ENCODE peak calls at places on chromosomes 3 and 15, in seven cellular contexts. One of them, this sample, is unnamed.

GRCh38 chr15:75945953-75946352 is 42.3 kb downstream of the FBXO22 start:
- DNase-seq in left lung: no peak
- DNase-seq in heart left ventricle: no peak
- DNase-seq in cardiac muscle cell: no peak
- DNase-seq in neural progenitor cell: no peak
- DNase-seq in CD8-positive, alpha-beta memory T cell: no peak
- DNase-seq in HepG2: no peak
- DNase-seq in this sample: no peak

GRCh38 chr3:197137741-197138140 is 108.1 kb upstream of the MELTF start:
- DNase-seq in left lung: peak; percentile 60
- DNase-seq in heart left ventricle: peak; percentile 26
- DNase-seq in cardiac muscle cell: no peak
- DNase-seq in neural progenitor cell: no peak
- DNase-seq in CD8-positive, alpha-beta memory T cell: no peak
- DNase-seq in HepG2: no peak
- DNase-seq in this sample: no peak

GRCh38 chr3:151925876-151926275 is 52.4 kb downstream of the SUCNR1 start:
- DNase-seq in left lung: no peak
- DNase-seq in heart left ventricle: no peak
- DNase-seq in cardiac muscle cell: no peak
- DNase-seq in neural progenitor cell: peak; percentile 17
- DNase-seq in CD8-positive, alpha-beta memory T cell: no peak
- DNase-seq in HepG2: no peak
- DNase-seq in this sample: no peak

GRCh38 chr3:171809513-171810277 is 588 bp downstream of the PLD1 start:
- DNase-seq in left lung: peak; percentile 93
- DNase-seq in heart left ventricle: no peak
- DNase-seq in cardiac muscle cell: peak; percentile 87
- DNase-seq in neural progenitor cell: peak; percentile 73
- DNase-seq in CD8-positive, alpha-beta memory T cell: peak; percentile 48
- DNase-seq in HepG2: peak; percentile 70
- DNase-seq in this sample: peak; percentile 85

GRCh38 chr3:97817965-97818364 is 3.8 kb upstream of the CRYBG3 start:
- DNase-seq in left lung: no peak
- DNase-seq in heart left ventricle: no peak
- DNase-seq in cardiac muscle cell: no peak
- DNase-seq in neural progenitor cell: no peak
- DNase-seq in CD8-positive, alpha-beta memory T cell: no peak
- DNase-seq in HepG2: no peak
- DNase-seq in this sample: no peak

GRCh38 chr3:6532101-6532500 is 328.8 kb upstream of the GRM7 start:
- DNase-seq in left lung: no peak
- DNase-seq in heart left ventricle: no peak
- DNase-seq in cardiac muscle cell: no peak
- DNase-seq in neural progenitor cell: no peak
- DNase-seq in CD8-positive, alpha-beta memory T cell: no peak
- DNase-seq in HepG2: no peak
- DNase-seq in this sample: no peak

GRCh38 chr3:2166552-2166951 is 67.9 kb downstream of the CNTN4 start:
- DNase-seq in left lung: no peak
- DNase-seq in heart left ventricle: no peak
- DNase-seq in cardiac muscle cell: peak; percentile 45
- DNase-seq in neural progenitor cell: peak; percentile 36
- DNase-seq in CD8-positive, alpha-beta memory T cell: no peak
- DNase-seq in HepG2: no peak
- DNase-seq in this sample: no peak

GRCh38 chr3:128491071-128491899 is 1.7 kb downstream of the GATA2 start:
- DNase-seq in left lung: no peak
- DNase-seq in heart left ventricle: peak; percentile 16
- DNase-seq in cardiac muscle cell: no peak
- DNase-seq in neural progenitor cell: peak; percentile 57
- DNase-seq in CD8-positive, alpha-beta memory T cell: no peak
- DNase-seq in HepG2: no peak
- DNase-seq in this sample: peak; percentile 53

GRCh38 chr3:159740054-159740453 is 248.6 kb upstream of the IL12A start:
- DNase-seq in left lung: no peak
- DNase-seq in heart left ventricle: no peak
- DNase-seq in cardiac muscle cell: no peak
- DNase-seq in neural progenitor cell: no peak
- DNase-seq in CD8-positive, alpha-beta memory T cell: no peak
- DNase-seq in HepG2: no peak
- DNase-seq in this sample: no peak

GRCh38 chr3:148711981-148712666 is 14.4 kb downstream of the AGTR1 start:
- DNase-seq in left lung: no peak
- DNase-seq in heart left ventricle: no peak
- DNase-seq in cardiac muscle cell: no peak
- DNase-seq in neural progenitor cell: no peak
- DNase-seq in CD8-positive, alpha-beta memory T cell: no peak
- DNase-seq in HepG2: peak; percentile 14
- DNase-seq in this sample: no peak

GRCh38 chr3:120160050-120160449 is 65.8 kb upstream of the GSK3B start:
- DNase-seq in left lung: no peak
- DNase-seq in heart left ventricle: no peak
- DNase-seq in cardiac muscle cell: no peak
- DNase-seq in neural progenitor cell: no peak
- DNase-seq in CD8-positive, alpha-beta memory T cell: no peak
- DNase-seq in HepG2: no peak
- DNase-seq in this sample: peak; percentile 78

GRCh38 chr3:49135499-49135898 is 2.6 kb upstream of the LAMB2 start:
- DNase-seq in left lung: no peak
- DNase-seq in heart left ventricle: no peak
- DNase-seq in cardiac muscle cell: no peak
- DNase-seq in neural progenitor cell: no peak
- DNase-seq in CD8-positive, alpha-beta memory T cell: no peak
- DNase-seq in HepG2: no peak
- DNase-seq in this sample: no peak

GRCh38 chr15:34119291-34119690 is 17.4 kb downstream of the PGBD4 start:
- DNase-seq in left lung: no peak
- DNase-seq in heart left ventricle: no peak
- DNase-seq in cardiac muscle cell: no peak
- DNase-seq in neural progenitor cell: no peak
- DNase-seq in CD8-positive, alpha-beta memory T cell: no peak
- DNase-seq in HepG2: no peak
- DNase-seq in this sample: no peak

GRCh38 chr15:31360843-31361763 is 34.5 kb downstream of the KLF13 start:
- DNase-seq in left lung: peak; percentile 87
- DNase-seq in heart left ventricle: peak; percentile 59
- DNase-seq in cardiac muscle cell: no peak
- DNase-seq in neural progenitor cell: peak; percentile 51
- DNase-seq in CD8-positive, alpha-beta memory T cell: peak; percentile 96
- DNase-seq in HepG2: no peak
- DNase-seq in this sample: no peak

GRCh38 chr15:38991126-38991525 is 426.5 kb upstream of the RASGRP1 start:
- DNase-seq in left lung: no peak
- DNase-seq in heart left ventricle: no peak
- DNase-seq in cardiac muscle cell: peak; percentile 55
- DNase-seq in neural progenitor cell: peak; percentile 58
- DNase-seq in CD8-positive, alpha-beta memory T cell: no peak
- DNase-seq in HepG2: peak; percentile 13
- DNase-seq in this sample: no peak

GRCh38 chr15:42548258-42549051 is at the start of the genes HAUS2 and LRRC57:
- DNase-seq in left lung: peak; percentile 99
- DNase-seq in heart left ventricle: peak; percentile 92
- DNase-seq in cardiac muscle cell: peak; percentile 93
- DNase-seq in neural progenitor cell: peak; percentile 97
- DNase-seq in CD8-positive, alpha-beta memory T cell: peak; percentile 84
- DNase-seq in HepG2: peak; percentile 77
- DNase-seq in this sample: peak; percentile 89

GRCh38 chr3:111577798-111578685 is 17.1 kb downstream of the ZBED2 start:
- DNase-seq in left lung: no peak
- DNase-seq in heart left ventricle: no peak
- DNase-seq in cardiac muscle cell: peak; percentile 44
- DNase-seq in neural progenitor cell: peak; percentile 43
- DNase-seq in CD8-positive, alpha-beta memory T cell: peak; percentile 7
- DNase-seq in HepG2: peak; percentile 16
- DNase-seq in this sample: no peak

GRCh38 chr3:40658305-40658704 is 133.5 kb downstream of the ZNF621 start:
- DNase-seq in left lung: no peak
- DNase-seq in heart left ventricle: no peak
- DNase-seq in cardiac muscle cell: no peak
- DNase-seq in neural progenitor cell: no peak
- DNase-seq in CD8-positive, alpha-beta memory T cell: no peak
- DNase-seq in HepG2: no peak
- DNase-seq in this sample: no peak

GRCh38 chr15:77599357-77599756 is 33.4 kb downstream of the LINGO1 start:
- DNase-seq in left lung: no peak
- DNase-seq in heart left ventricle: no peak
- DNase-seq in cardiac muscle cell: no peak
- DNase-seq in neural progenitor cell: no peak
- DNase-seq in CD8-positive, alpha-beta memory T cell: no peak
- DNase-seq in HepG2: no peak
- DNase-seq in this sample: no peak

GRCh38 chr3:8110966-8111798 is 390.4 kb upstream of the LMCD1 start:
- DNase-seq in left lung: no peak
- DNase-seq in heart left ventricle: peak; percentile 47
- DNase-seq in cardiac muscle cell: peak; percentile 67
- DNase-seq in neural progenitor cell: peak; percentile 77
- DNase-seq in CD8-positive, alpha-beta memory T cell: peak; percentile 19
- DNase-seq in HepG2: peak; percentile 46
- DNase-seq in this sample: peak; percentile 65

GRCh38 chr3:141408596-141408995 is 40.3 kb downstream of the ZBTB38 start:
- DNase-seq in left lung: no peak
- DNase-seq in heart left ventricle: no peak
- DNase-seq in cardiac muscle cell: no peak
- DNase-seq in neural progenitor cell: no peak
- DNase-seq in CD8-positive, alpha-beta memory T cell: no peak
- DNase-seq in HepG2: no peak
- DNase-seq in this sample: no peak

GRCh38 chr3:40366203-40367162 is 20.5 kb upstream of the ENTPD3 start:
- DNase-seq in left lung: no peak
- DNase-seq in heart left ventricle: no peak
- DNase-seq in cardiac muscle cell: no peak
- DNase-seq in neural progenitor cell: no peak
- DNase-seq in CD8-positive, alpha-beta memory T cell: no peak
- DNase-seq in HepG2: no peak
- DNase-seq in this sample: no peak

GRCh38 chr15:68434021-68434420 is 2.1 kb upstream of the ITGA11 start:
- DNase-seq in left lung: no peak
- DNase-seq in heart left ventricle: peak; percentile 9
- DNase-seq in cardiac muscle cell: no peak
- DNase-seq in neural progenitor cell: no peak
- DNase-seq in CD8-positive, alpha-beta memory T cell: no peak
- DNase-seq in HepG2: no peak
- DNase-seq in this sample: no peak

GRCh38 chr15:90884719-90885431 is 571 bp downstream of the FES start:
- DNase-seq in left lung: no peak
- DNase-seq in heart left ventricle: no peak
- DNase-seq in cardiac muscle cell: no peak
- DNase-seq in neural progenitor cell: no peak
- DNase-seq in CD8-positive, alpha-beta memory T cell: no peak
- DNase-seq in HepG2: no peak
- DNase-seq in this sample: no peak

DNA sequence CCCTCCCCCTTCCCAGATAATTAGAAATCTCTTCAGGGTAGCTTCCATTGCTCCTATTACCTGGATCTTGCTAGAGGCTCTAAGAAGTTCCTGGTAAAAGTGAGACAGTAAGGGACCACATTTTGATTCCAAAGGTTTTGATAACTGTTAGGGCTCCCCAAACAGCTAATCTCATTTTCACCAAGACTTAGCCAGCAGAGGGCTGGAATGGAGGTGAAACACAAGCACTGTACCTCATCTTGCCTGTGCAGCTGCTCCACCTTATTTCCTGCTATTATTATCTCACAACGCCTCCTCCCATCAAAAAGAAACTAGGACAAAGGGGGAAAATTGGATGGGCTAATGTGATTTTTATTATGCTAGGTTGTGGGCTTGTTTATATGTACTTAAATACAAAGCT is 7.3 kb downstream of the SETD5 start:
- DNase-seq in left lung: no peak
- DNase-seq in heart left ventricle: no peak
- DNase-seq in cardiac muscle cell: peak; percentile 14
- DNase-seq in neural progenitor cell: peak; percentile 32
- DNase-seq in CD8-positive, alpha-beta memory T cell: no peak
- DNase-seq in HepG2: no peak
- DNase-seq in this sample: no peak
- H3K4me1 ChIP-seq in left lung: peaks cover 55% of the 10 kb centered on the region
- H3K4me1 ChIP-seq in heart left ventricle: peaks cover 99% of the 10 kb centered on the region
- H3K4me1 ChIP-seq in cardiac muscle cell: peaks cover 56% of the 10 kb centered on the region
- H3K4me1 ChIP-seq in neural progenitor cell: peaks cover 55% of the 10 kb centered on the region
- H3K4me1 ChIP-seq in CD8-positive, alpha-beta memory T cell: peaks cover 79% of the 10 kb centered on the region
- H3K4me1 ChIP-seq in HepG2: peaks cover 98% of the 10 kb centered on the region
- H3K4me1 ChIP-seq in this sample: peaks cover 98% of the 10 kb centered on the region

GRCh38 chr3:147367676-147368075 is 38.7 kb downstream of the ZIC4 start:
- DNase-seq in left lung: no peak
- DNase-seq in heart left ventricle: no peak
- DNase-seq in cardiac muscle cell: no peak
- DNase-seq in neural progenitor cell: no peak
- DNase-seq in CD8-positive, alpha-beta memory T cell: no peak
- DNase-seq in HepG2: no peak
- DNase-seq in this sample: no peak
- H3K27me3 ChIP-seq in left lung: peaks cover 61% of the 10 kb centered on the region
- H3K27me3 ChIP-seq in heart left ventricle: peaks cover 38% of the 10 kb centered on the region
- H3K27me3 ChIP-seq in cardiac muscle cell: peaks cover 100% of the 10 kb centered on the region
- H3K27me3 ChIP-seq in neural progenitor cell: peaks cover 100% of the 10 kb centered on the region
- H3K27me3 ChIP-seq in CD8-positive, alpha-beta memory T cell: peaks cover 28% of the 10 kb centered on the region
- H3K27me3 ChIP-seq in HepG2: peaks cover 6% of the 10 kb centered on the region
- H3K27me3 ChIP-seq in this sample: peaks cover 66% of the 10 kb centered on the region

GRCh38 chr15:64896371-64897069 is 15.2 kb upstream of the ANKDD1A start:
- DNase-seq in left lung: no peak
- DNase-seq in heart left ventricle: no peak
- DNase-seq in cardiac muscle cell: no peak
- DNase-seq in neural progenitor cell: no peak
- DNase-seq in CD8-positive, alpha-beta memory T cell: no peak
- DNase-seq in HepG2: no peak
- DNase-seq in this sample: no peak
- H3K4me1 ChIP-seq in left lung: peaks cover 36% of the 10 kb centered on the region
- H3K4me1 ChIP-seq in heart left ventricle: peaks cover 52% of the 10 kb centered on the region
- H3K4me1 ChIP-seq in cardiac muscle cell: peaks cover 27% of the 10 kb centered on the region
- H3K4me1 ChIP-seq in neural progenitor cell: peaks cover 38% of the 10 kb centered on the region
- H3K4me1 ChIP-seq in CD8-positive, alpha-beta memory T cell: peaks cover 55% of the 10 kb centered on the region
- H3K4me1 ChIP-seq in HepG2: peaks cover 53% of the 10 kb centered on the region
- H3K4me1 ChIP-seq in this sample: peaks cover 67% of the 10 kb centered on the region

DNA sequence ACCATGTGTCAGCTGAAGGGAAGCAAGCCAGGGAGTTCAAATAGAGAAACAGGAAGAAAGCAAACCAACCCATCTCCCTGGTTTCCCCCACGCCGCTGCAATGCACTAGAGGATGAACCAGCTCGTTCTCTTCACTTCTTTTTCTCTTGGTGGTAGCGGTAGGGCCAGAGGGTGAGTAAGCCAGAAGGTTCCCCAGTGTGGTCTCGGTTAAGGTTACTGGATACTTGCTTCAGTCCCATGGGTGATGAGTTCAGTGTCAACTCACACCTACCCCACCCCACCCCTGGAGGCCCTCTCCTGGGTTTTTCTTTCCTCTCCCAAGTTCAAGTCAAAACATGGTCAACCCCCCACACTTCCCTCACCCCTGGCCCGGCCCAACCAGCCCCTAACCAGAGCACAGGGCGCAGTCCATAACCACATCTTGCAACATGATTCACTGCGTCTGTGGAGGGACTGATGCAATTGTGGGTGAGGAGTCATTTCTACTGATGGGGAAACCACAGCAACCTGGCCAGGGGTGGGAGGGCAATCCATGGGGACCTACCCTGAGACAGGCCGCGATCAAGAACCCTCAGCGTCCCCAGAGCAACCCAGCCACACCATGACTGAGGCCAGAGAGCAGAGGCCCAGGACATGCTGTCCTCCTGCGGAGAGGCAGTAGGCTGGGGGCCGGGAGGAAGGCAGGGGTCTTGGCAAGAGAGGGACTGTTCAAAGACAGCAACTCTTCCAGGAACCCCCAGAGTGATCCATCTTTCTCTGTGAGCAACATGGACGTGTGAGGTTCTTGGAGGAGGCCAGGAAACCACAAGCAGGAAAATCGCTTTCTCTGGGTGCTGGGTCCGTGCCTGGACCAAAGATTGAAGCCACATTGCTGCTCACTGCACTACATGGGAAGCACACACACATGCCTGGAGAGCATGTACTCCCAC is 276.6 kb downstream of the UACA start:
- DNase-seq in left lung: peak; percentile 85
- DNase-seq in heart left ventricle: no peak
- DNase-seq in cardiac muscle cell: no peak
- DNase-seq in neural progenitor cell: no peak
- DNase-seq in CD8-positive, alpha-beta memory T cell: peak; percentile 56
- DNase-seq in HepG2: no peak
- DNase-seq in this sample: peak; percentile 35
- H3K27me3 ChIP-seq in left lung: no peaks in the 10 kb centered on the region
- H3K27me3 ChIP-seq in heart left ventricle: no peaks in the 10 kb centered on the region
- H3K27me3 ChIP-seq in cardiac muscle cell: peaks cover 3% of the 10 kb centered on the region
- H3K27me3 ChIP-seq in neural progenitor cell: no peaks in the 10 kb centered on the region
- H3K27me3 ChIP-seq in CD8-positive, alpha-beta memory T cell: no peaks in the 10 kb centered on the region
- H3K27me3 ChIP-seq in HepG2: peaks cover 16% of the 10 kb centered on the region
- H3K27me3 ChIP-seq in this sample: no peaks in the 10 kb centered on the region